ENCODE peak calls at places on chromosomes 5 and 9, in five cellular contexts. G, V, P, M and D are unnamed samples.

GRCh38 chr9:136577941-136578619 is 32.2 kb upstream of the NOTCH1 start:
- DNase-seq in M (no peak), G (no peak), V (no peak), P (no peak), D (no peak)

GRCh38 chr5:311963-312362 is 9.6 kb upstream of the AHRR start:
- DNase-seq in G (no peak), P (no peak), V (no peak), M (no peak), D (no peak)

GRCh38 chr5:169302491-169303118 is 1.7 kb upstream of the SLIT3 start:
- DNase-seq in V (peak; percentile 11), P (peak; percentile 62), G (peak; percentile 80), M (peak; percentile 93), D (peak; percentile 77)

GRCh38 chr9:89648247-89649000 is 43.6 kb downstream of the GADD45G start:
- DNase-seq in P (no peak), V (no peak), M (no peak), G (no peak), D (no peak)

GRCh38 chr5:76305264-76305663 is 97.8 kb upstream of the IQGAP2 start:
- DNase-seq in V (no peak), P (no peak), G (no peak), M (no peak), D (no peak)

GRCh38 chr9:137422668-137423000 is 328 bp downstream of the EXD3 start:
- DNase-seq in V (no peak), G (peak; percentile 46), P (no peak), M (no peak), D (no peak)

GRCh38 chr5:139378101-139378825 is 4.8 kb downstream of the SLC23A1 start:
- DNase-seq in V (no peak), M (no peak), G (no peak), P (no peak), D (no peak)

GRCh38 chr5:174145091-174145490 is 99.6 kb downstream of the NSG2 start:
- DNase-seq in M (no peak), P (no peak), G (no peak), V (no peak), D (no peak)

GRCh38 chr5:132751444-132751843 is 4.2 kb downstream of the CCNI2 start:
- DNase-seq in V (no peak), G (peak; percentile 85), P (peak; percentile 76), M (no peak), D (no peak)

GRCh38 chr9:98520221-98520920 is 188.4 kb downstream of the GABBR2 start:
- DNase-seq in M (no peak), G (no peak), P (no peak), V (no peak), D (no peak)

GRCh38 chr5:90948969-90949368 is 390.4 kb downstream of the ADGRV1 start:
- DNase-seq in G (no peak), P (no peak), M (no peak), V (no peak), D (no peak)